ENCODE peak calls at places on chromosomes 12 and 14, in nine cellular contexts. G, A, V, M, Q, N, H, F and U are unnamed samples. For H3K36me3, the result is how much of the 10 kb centered on the place peaks cover.

GRCh38 chr14:68471029-68471963 is 321.6 kb downstream of the ZFP36L1 start:
- DNase-seq in F (no peak), G (peak), M (no peak), V (no peak), H (no peak), N (no peak), A (no peak), Q (no peak), U (no peak)

GRCh38 chr12:123391546-123392343 is 7.8 kb downstream of the KMT5A start:
- DNase-seq in H (no peak), M (no peak), N (no peak), Q (no peak), G (no peak), A (no peak), F (no peak), V (no peak), U (no peak)

GRCh38 chr14:73472182-73473114 is 14.1 kb upstream of the NUMB start:
- DNase-seq in M (no peak), V (peak), F (peak), N (peak), G (no peak), Q (peak), A (peak), H (no peak), U (peak)

GRCh38 chr12:116171549-116171948 is 105.9 kb downstream of the MED13L start:
- DNase-seq in F (no peak), M (no peak), A (no peak), V (peak), H (no peak), G (no peak), N (peak), Q (no peak), U (no peak)

GRCh38 chr12:82176761-82177490 is 181.3 kb downstream of the CCDC59 start:
- DNase-seq in M (no peak), H (no peak), N (no peak), G (no peak), Q (no peak), F (no peak), V (no peak), A (no peak), U (no peak)

GRCh38 chr14:49768301-49769121 is 558 bp downstream of the KLHDC2 start:
- DNase-seq in M (peak), Q (peak), N (peak), F (peak), V (peak), G (peak), H (peak), A (peak), U (peak)

GRCh38 chr12:40645361-40645760 is 46.9 kb upstream of the CNTN1 start:
- DNase-seq in M (no peak), H (no peak), N (no peak), F (no peak), G (no peak), Q (no peak), V (no peak), A (no peak), U (no peak)

GRCh38 chr12:51216652-51217051 is 1.2 kb downstream of the POU6F1 start:
- DNase-seq in N (no peak), H (no peak), M (no peak), A (no peak), V (no peak), F (no peak), G (peak), Q (no peak), U (no peak)

GRCh38 chr12:48828293-48828692 is 10.0 kb downstream of the CACNB3 start:
- DNase-seq in G (no peak), M (no peak), H (no peak), F (no peak), A (no peak), V (no peak), Q (no peak), N (no peak), U (no peak)

GRCh38 chr14:55921516-55921915 is 196.7 kb upstream of the PELI2 start:
- DNase-seq in M (no peak), A (no peak), V (no peak), F (no peak), Q (no peak), N (no peak), H (no peak), G (no peak), U (no peak)

GRCh38 chr12:102063066-102063465 is 1.3 kb upstream of the WASHC3 start:
- DNase-seq in V (no peak), H (no peak), G (no peak), A (no peak), F (no peak), M (no peak), N (peak), Q (no peak), U (no peak)

GRCh38 chr14:100567877-100568163 is 19.4 kb downstream of the BEGAIN start:
- DNase-seq in N (no peak), V (no peak), F (no peak), Q (no peak), A (no peak), G (no peak), M (no peak), H (no peak), U (no peak)

DNA sequence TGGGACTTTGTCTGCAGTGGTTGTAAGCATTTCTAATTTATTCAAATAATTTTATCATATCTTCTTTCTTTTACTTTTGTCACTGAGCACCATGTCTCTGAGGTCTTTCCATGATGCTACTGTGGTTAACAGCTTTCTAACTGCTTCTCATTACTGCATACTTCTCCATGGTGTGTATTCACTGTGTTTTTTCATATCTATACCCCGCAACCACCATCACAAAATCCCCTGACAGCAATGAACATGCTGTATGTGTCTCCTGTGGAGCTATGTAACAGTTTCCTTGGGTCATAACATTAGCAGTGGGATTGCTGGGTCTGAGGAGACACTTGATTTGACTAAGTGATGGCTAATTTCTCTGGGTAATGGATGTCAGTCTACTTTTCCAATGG is 29.2 kb upstream of the CHST11 start:
- DNase-seq in A (no peak), G (no peak), Q (no peak), F (no peak), M (no peak), V (no peak), H (no peak), N (no peak), U (peak)
- H3K27ac ChIP-seq in A (no peak), G (no peak), Q (no peak), F (no peak), M (no peak), V (no peak), H (no peak), N (no peak), U (no peak)

GRCh38 chr12:117178301-117178700 is 12.0 kb downstream of the FBXO21 start:
- DNase-seq in M (no peak), H (no peak), A (no peak), Q (no peak), F (no peak), N (no peak), V (no peak), G (no peak), U (no peak)
- H3K36me3 ChIP-seq in M (half or more), H (under half), A (half or more), Q (half or more), F (half or more), N (half or more), V (under half), G (under half), U (half or more)

GRCh38 chr14:105483300-105484068 is 3.2 kb upstream of the CRIP1 start:
- DNase-seq in N (peak), G (no peak), A (no peak), H (no peak), F (no peak), M (peak), Q (no peak), V (no peak), U (no peak)
- H3K27ac ChIP-seq in N (peak), G (peak), A (peak), H (peak), F (peak), M (peak), Q (peak), V (no peak), U (peak)

GRCh38 chr12:132739600-132740312 is 21.9 kb downstream of the ANKLE2 start:
- DNase-seq in M (no peak), H (no peak), F (no peak), Q (no peak), N (no peak), G (no peak), A (no peak), V (no peak), U (no peak)

GRCh38 chr12:132736913-132737312 is 24.7 kb downstream of the ANKLE2 start:
- DNase-seq in F (no peak), M (no peak), H (no peak), A (no peak), N (no peak), Q (no peak), G (no peak), V (no peak), U (no peak)

GRCh38 chr12:132735496-132735895 is 24.9 kb downstream of the PGAM5 start:
- DNase-seq in N (no peak), G (no peak), H (no peak), F (no peak), V (no peak), Q (no peak), M (no peak), A (no peak), U (no peak)

GRCh38 chr12:132734206-132734605 is 23.6 kb downstream of the PGAM5 start:
- DNase-seq in M (no peak), H (no peak), G (no peak), N (no peak), A (no peak), Q (no peak), F (no peak), V (no peak), U (no peak)

GRCh38 chr12:132736378-132736777 is 25.3 kb downstream of the ANKLE2 start:
- DNase-seq in H (no peak), G (no peak), M (no peak), F (no peak), Q (no peak), N (no peak), A (no peak), V (no peak), U (no peak)
- H3K36me3 ChIP-seq in H (half or more), G (half or more), M (half or more), F (half or more), Q (half or more), N (half or more), A (half or more), V (half or more), U (half or more)